ENCODE peak calls at places on chromosomes 16 and 17, in five cellular contexts. Z, V, P, G and J are unnamed samples.

GRCh38 chr17:2406271-2406902 is 5.5 kb upstream of the MNT start:
- DNase-seq in V (no peak), G (peak), P (no peak), Z (no peak), J (no peak)

GRCh38 chr16:414395-415169 is 10.9 kb upstream of the RAB11FIP3 start:
- DNase-seq in V (no peak), G (no peak), Z (no peak), P (no peak), J (peak)

GRCh38 chr17:32936894-32937500 is 9.0 kb downstream of the TMEM98 start:
- DNase-seq in G (peak), P (peak), Z (no peak), V (peak), J (peak)

GRCh38 chr16:4309102-4309832 is 6.6 kb upstream of the GLIS2 start:
- DNase-seq in G (no peak), Z (no peak), V (no peak), P (no peak), J (no peak)

GRCh38 chr17:79836952-79837887 is 2.0 kb downstream of the CBX4 start:
- DNase-seq in P (no peak), Z (no peak), V (peak), G (peak), J (peak)

GRCh38 chr17:945672-946071 is 33.9 kb downstream of the NXN start:
- DNase-seq in V (no peak), P (no peak), G (no peak), Z (no peak), J (no peak)

GRCh38 chr17:51852603-51853002 is 305.9 kb downstream of the CA10 start:
- DNase-seq in V (no peak), G (no peak), P (no peak), Z (no peak), J (no peak)

GRCh38 chr17:7478276-7479138 is 924 bp downstream of the ZBTB4 start:
- DNase-seq in Z (no peak), G (peak), P (no peak), V (no peak), J (peak)

GRCh38 chr17:2406903-2407790 is 6.3 kb upstream of the MNT start:
- DNase-seq in Z (no peak), P (peak), G (peak), V (peak), J (no peak)

GRCh38 chr17:32985357-32985756 is 6.3 kb upstream of the SPACA3 start:
- DNase-seq in V (no peak), Z (no peak), G (no peak), P (no peak), J (no peak)

GRCh38 chr16:88570691-88571092 is 489 bp downstream of the ZC3H18 start:
- DNase-seq in G (no peak), Z (no peak), V (no peak), P (no peak), J (no peak)

GRCh38 chr17:42179911-42180410 is 981 bp downstream of the KCNH4 start:
- DNase-seq in G (no peak), V (no peak), P (no peak), Z (no peak), J (no peak)

GRCh38 chr16:55376567-55377167 is 52.7 kb downstream of the IRX6 start:
- DNase-seq in V (no peak), G (no peak), Z (no peak), P (no peak), J (no peak)

GRCh38 chr16:47916266-47916665 is 239.5 kb downstream of the ABCC12 start:
- DNase-seq in P (peak), G (no peak), V (no peak), Z (no peak), J (no peak)

DNA sequence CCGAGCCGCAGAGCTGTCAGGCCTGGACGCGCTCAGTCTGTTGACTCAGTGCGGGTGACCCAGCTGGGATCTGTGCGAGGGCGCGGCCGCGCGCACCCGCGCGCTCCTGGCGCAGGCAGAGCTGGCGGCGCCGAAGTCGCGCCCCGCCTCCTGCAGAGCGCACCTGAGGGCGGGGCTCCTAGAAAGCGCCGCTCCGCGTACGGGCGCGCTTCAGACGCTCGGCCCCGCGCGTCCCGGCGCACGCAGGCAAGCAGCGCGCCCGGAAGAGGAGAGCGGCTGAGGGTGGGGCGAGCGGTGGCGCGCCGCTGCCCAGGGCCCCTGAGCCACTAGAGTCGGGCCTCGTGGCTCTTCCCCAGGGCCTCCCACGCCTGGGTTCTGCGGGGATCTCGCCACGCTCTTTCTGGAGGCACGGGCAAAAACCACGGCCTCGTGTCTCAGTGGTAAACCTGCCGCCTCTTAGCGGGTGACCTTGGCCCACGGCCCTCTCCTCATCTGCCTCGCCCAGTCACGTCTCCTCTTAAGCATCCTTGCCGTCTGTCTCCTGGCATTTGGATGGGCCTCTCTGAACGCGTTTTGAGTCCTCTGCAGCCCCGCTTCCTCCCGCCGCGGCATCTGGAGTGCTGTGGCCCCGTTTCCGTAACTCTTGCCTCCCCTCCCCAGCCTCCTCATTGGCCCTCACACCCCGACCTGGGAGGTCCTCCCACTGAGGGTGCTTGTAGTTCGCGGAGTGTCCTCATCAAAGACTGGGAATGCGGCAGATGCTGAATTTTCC is at the start of gene ABCA5:
- DNase-seq in P (peak), V (peak), G (peak), Z (peak), J (peak)
- H3K4me3 ChIP-seq in P (peak), V (peak), G (peak), Z (peak), J (peak)

GRCh38 chr17:44133918-44134476 is 7.7 kb upstream of the HROB start:
- DNase-seq in P (no peak), V (no peak), Z (no peak), G (no peak), J (no peak)
- H3K4me3 ChIP-seq in P (no peak), V (no peak), Z (no peak), G (no peak), J (no peak)

DNA sequence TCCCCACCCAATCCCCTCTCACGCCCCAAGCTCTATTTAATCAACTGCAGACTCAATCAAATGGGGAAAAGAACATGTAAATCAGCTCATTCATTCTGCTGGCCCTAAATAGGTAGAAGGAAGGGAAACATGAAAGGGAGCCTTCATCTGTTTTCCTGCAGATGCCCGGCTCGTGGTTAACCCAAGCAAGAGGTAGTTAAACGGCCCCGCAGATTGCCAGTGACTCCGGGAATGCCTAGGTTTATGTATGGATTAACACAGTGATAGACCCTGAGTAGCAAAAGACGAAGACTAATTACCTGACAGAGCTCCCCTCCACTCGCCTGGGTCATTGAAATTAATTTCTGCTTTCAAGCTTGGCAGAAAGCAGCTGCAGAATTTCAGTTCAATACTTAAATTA is 542.0 kb downstream of the WWOX start:
- DNase-seq in P (no peak), V (no peak), Z (no peak), G (no peak), J (no peak)
- H3K4me3 ChIP-seq in P (no peak), V (no peak), Z (no peak), G (no peak), J (no peak)

GRCh38 chr17:73304971-73305786 is 6.6 kb downstream of the CDC42EP4 start:
- DNase-seq in V (no peak), P (no peak), G (peak), Z (no peak), J (peak)

GRCh38 chr17:73309727-73310555 is 1.9 kb downstream of the CDC42EP4 start:
- DNase-seq in G (no peak), P (no peak), Z (no peak), V (no peak), J (no peak)

GRCh38 chr17:73305845-73306836 is 5.7 kb downstream of the CDC42EP4 start:
- DNase-seq in V (no peak), Z (no peak), G (no peak), P (no peak), J (no peak)

GRCh38 chr17:73307130-73307529 is 4.7 kb downstream of the CDC42EP4 start:
- DNase-seq in G (peak), P (no peak), Z (no peak), V (no peak), J (peak)

GRCh38 chr17:73308017-73308823 is 3.6 kb downstream of the CDC42EP4 start:
- DNase-seq in P (no peak), V (peak), G (peak), Z (no peak), J (peak)
- H3K4me3 ChIP-seq in P (peak), V (no peak), G (peak), Z (peak), J (peak)

GRCh38 chr17:82103588-82104451 is 5.8 kb upstream of the FASN start:
- DNase-seq in G (peak), P (no peak), Z (no peak), V (peak), J (no peak)
- H3K4me3 ChIP-seq in G (no peak), P (no peak), Z (no peak), V (no peak), J (no peak)

GRCh38 chr16:1980026-1980769 is 1.1 kb downstream of the NOXO1 start:
- DNase-seq in G (no peak), V (no peak), Z (no peak), P (no peak), J (no peak)
- H3K4me3 ChIP-seq in G (no peak), V (no peak), Z (no peak), P (no peak), J (no peak)

GRCh38 chr17:76074390-76075363 is at the start of gene GALR2:
- DNase-seq in V (no peak), G (no peak), Z (no peak), P (no peak), J (no peak)

GRCh38 chr17:76076765-76077581 is 2.0 kb upstream of the ZACN start:
- DNase-seq in P (no peak), V (no peak), Z (no peak), G (no peak), J (peak)

GRCh38 chr17:76075364-76076099 is 951 bp downstream of the GALR2 start:
- DNase-seq in V (no peak), P (no peak), Z (no peak), G (no peak), J (no peak)

GRCh38 chr17:76077582-76078110 is 1.3 kb upstream of the ZACN start:
- DNase-seq in Z (no peak), P (no peak), G (no peak), V (no peak), J (no peak)

DNA sequence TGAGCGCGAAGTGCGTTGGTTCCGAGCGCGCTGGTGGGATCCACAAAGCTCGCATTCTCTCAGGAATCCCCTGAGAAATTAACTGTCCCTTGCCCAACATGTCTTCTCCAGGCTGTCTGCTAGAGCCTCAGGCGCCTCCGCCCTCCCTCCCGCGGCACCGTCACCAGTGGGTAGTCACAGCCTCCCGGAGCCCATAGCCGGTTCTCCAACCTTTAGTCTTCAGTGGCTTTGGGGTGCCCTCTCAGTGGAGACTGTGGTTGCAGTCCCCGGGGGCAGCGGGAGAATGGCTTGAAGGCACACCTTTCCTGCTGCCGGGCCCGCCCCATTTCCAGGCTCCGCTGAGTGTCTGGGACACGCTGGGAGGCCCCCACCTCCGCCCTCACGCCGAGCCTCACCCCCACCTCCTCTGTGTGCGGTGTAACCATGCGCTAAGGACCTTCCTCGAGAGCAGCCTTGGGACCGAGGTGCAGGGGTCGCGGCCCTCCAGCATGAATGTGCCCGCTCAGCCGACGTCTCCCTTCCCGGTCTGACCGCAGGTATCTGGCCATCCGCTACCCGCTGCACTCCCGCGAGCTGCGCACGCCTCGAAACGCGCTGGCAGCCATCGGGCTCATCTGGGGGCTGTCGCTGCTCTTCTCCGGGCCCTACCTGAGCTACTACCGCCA is 1.7 kb downstream of the GALR2 start:
- DNase-seq in P (no peak), V (no peak), Z (no peak), G (no peak), J (no peak)
- H3K4me3 ChIP-seq in P (no peak), V (no peak), Z (no peak), G (peak), J (no peak)

GRCh38 chr17:49645654-49646053 is 32.2 kb downstream of the SPOP start:
- DNase-seq in V (no peak), P (no peak), G (no peak), Z (no peak), J (no peak)

GRCh38 chr17:49646391-49647255 is 31.3 kb downstream of the SPOP start:
- DNase-seq in G (peak), V (no peak), P (peak), Z (peak), J (peak)

GRCh38 chr17:49647256-49647585 is 30.7 kb downstream of the SPOP start:
- DNase-seq in G (no peak), Z (no peak), P (no peak), V (no peak), J (no peak)
- H3K4me3 ChIP-seq in G (peak), Z (no peak), P (no peak), V (no peak), J (peak)

GRCh38 chr17:36550491-36551417 is 6.0 kb downstream of the GGNBP2 start:
- DNase-seq in Z (peak), G (no peak), V (no peak), P (no peak), J (no peak)
- H3K4me3 ChIP-seq in Z (peak), G (no peak), V (no peak), P (no peak), J (no peak)

DNA sequence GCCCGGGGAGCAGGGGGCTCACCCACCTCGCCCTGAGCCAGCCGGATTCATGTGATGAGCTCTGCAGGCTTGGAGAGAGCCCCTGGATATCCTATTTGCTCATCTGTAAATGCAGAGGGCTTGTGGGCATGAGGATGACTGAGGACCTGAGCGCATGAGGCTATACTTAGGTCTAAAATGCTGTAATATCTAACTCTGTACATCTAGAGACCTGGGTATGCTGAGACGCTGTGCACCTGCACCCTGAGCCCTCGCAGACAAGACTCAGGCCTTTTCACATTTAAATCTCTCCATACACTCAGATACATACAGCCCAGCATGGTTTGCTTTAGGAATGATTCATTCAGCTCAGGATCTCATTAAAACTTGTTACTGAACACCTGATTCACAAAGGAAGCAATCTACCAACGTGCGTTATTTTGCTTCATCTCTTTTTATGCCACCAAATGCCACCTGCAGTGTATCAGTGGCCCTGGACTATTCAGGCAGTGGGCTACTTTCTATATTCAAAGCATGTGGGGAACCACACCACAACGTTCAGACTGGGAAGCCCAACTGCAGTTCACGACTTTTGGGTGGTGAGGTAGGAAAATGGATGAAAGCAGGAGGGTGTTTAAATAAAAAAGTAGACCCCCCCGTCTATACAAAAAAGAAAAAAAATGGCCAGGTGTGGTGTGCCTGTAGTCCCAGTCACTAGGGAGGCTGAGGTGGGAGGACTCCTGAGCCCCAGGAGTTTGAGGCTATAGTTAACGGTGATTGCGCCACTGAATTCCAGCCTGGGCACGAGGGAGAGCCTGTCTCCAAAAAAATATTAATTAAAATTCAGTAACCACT is 12.0 kb downstream of the USP7 start:
- DNase-seq in G (no peak), Z (no peak), P (no peak), V (no peak), J (no peak)
- H3K4me3 ChIP-seq in G (no peak), Z (peak), P (no peak), V (no peak), J (no peak)